ENCODE peak calls at places on chromosomes 12 and 14, in four cellular contexts. Y, H, O and R are unnamed samples.

GRCh38 chr12:2739069-2739468 is 55.7 kb upstream of the FKBP4 start:
- DNase-seq in Y (no peak), H (no peak), O (no peak), R (no peak)

GRCh38 chr12:46524778-46525177 is 152.2 kb upstream of the SLC38A2 start:
- DNase-seq in H (no peak), O (peak; percentile 43), Y (no peak), R (peak; percentile 58)

GRCh38 chr12:123389560-123390351 is 5.8 kb downstream of the KMT5A start:
- DNase-seq in Y (peak; percentile 45), H (no peak), O (peak; percentile 25), R (peak; percentile 67)

GRCh38 chr14:98146416-98146815 is 1125.6 kb downstream of the BCL11B start:
- DNase-seq in Y (no peak), H (no peak), O (no peak), R (no peak)

GRCh38 chr12:120856980-120857379 is 47.2 kb downstream of the SPPL3 start:
- DNase-seq in O (no peak), H (no peak), Y (no peak), R (no peak)

GRCh38 chr14:24659916-24660570 is 26.1 kb upstream of the GZMB start:
- DNase-seq in O (no peak), Y (no peak), H (no peak), R (no peak)

GRCh38 chr14:59918824-59919581 is 941 bp upstream of the LRRC9 start:
- DNase-seq in O (peak; percentile 38), Y (peak; percentile 32), H (no peak), R (no peak)

GRCh38 chr14:28515571-28515970 is 251.0 kb upstream of the FOXG1 start:
- DNase-seq in O (peak; percentile 23), Y (no peak), H (no peak), R (no peak)

GRCh38 chr12:106332536-106332935 is 25.0 kb upstream of the POLR3B start:
- DNase-seq in O (no peak), H (no peak), Y (no peak), R (no peak)

GRCh38 chr12:114777052-114777451 is 93.1 kb upstream of the TBX3 start:
- DNase-seq in Y (no peak), H (no peak), O (no peak), R (no peak)

GRCh38 chr12:49558526-49558925 is 9.4 kb downstream of the MCRS1 start:
- DNase-seq in Y (no peak), H (no peak), O (no peak), R (no peak)

GRCh38 chr12:113196996-113197395 is 11.5 kb downstream of the RITA1 start:
- DNase-seq in Y (peak; percentile 69), O (peak; percentile 82), H (peak; percentile 67), R (peak; percentile 73)

GRCh38 chr14:37598085-37598972 is 2.9 kb downstream of the TTC6 start:
- DNase-seq in Y (no peak), H (no peak), O (no peak), R (peak; percentile 70)

GRCh38 chr14:37598973-37599526 is 3.6 kb downstream of the TTC6 start:
- DNase-seq in H (no peak), Y (no peak), O (no peak), R (no peak)

GRCh38 chr14:37600880-37601741 is 5.7 kb downstream of the TTC6 start:
- DNase-seq in H (no peak), Y (no peak), O (no peak), R (peak; percentile 58)

GRCh38 chr14:37601849-37602248 is 6.4 kb downstream of the TTC6 start:
- DNase-seq in H (no peak), O (no peak), Y (no peak), R (no peak)

GRCh38 chr14:37599527-37600368 is 4.3 kb downstream of the TTC6 start:
- DNase-seq in H (no peak), Y (no peak), O (no peak), R (no peak)
- H3K9me3 ChIP-seq in H (no peaks in the 10 kb centered on the region), Y (no peaks in the 10 kb centered on the region), O (no peaks in the 10 kb centered on the region), R (no peaks in the 10 kb centered on the region)

DNA sequence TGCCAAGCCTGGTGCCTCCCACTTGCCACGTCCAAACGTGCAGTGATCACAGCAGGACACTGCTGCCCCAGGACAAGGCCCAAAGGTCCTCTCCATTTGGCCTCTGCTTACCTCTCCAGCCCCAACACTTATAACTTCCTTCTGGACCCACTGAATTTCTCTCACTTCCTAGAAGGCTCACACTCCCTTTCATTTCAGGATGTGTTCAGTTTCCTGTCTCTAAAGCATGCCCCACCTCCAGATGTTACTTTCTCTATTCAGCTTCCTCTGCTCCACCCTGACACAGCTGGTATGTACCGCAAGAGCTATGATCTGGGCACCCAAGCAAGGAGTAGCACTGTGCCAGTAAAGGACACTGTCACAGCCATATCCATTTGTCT is 33.0 kb downstream of the CDKL1 start:
- DNase-seq in O (peak; percentile 51), H (no peak), Y (no peak), R (no peak)
- TF ChIP-seq POLR2AphosphoS5 in O (peak; percentile 13), H (no peak), Y (no peak), R (no peak)

GRCh38 chr14:65915125-65915524 is 502.6 kb downstream of the FUT8 start:
- DNase-seq in Y (no peak), H (no peak), O (no peak), R (no peak)

GRCh38 chr14:65910108-65910507 is 497.6 kb downstream of the FUT8 start:
- DNase-seq in Y (no peak), H (no peak), O (no peak), R (no peak)

GRCh38 chr14:65916055-65916454 is 503.5 kb downstream of the FUT8 start:
- DNase-seq in Y (no peak), H (no peak), O (no peak), R (no peak)
- H3K9me3 ChIP-seq in Y (no peaks in the 10 kb centered on the region), H (no peaks in the 10 kb centered on the region), O (no peaks in the 10 kb centered on the region), R (no peaks in the 10 kb centered on the region)

DNA sequence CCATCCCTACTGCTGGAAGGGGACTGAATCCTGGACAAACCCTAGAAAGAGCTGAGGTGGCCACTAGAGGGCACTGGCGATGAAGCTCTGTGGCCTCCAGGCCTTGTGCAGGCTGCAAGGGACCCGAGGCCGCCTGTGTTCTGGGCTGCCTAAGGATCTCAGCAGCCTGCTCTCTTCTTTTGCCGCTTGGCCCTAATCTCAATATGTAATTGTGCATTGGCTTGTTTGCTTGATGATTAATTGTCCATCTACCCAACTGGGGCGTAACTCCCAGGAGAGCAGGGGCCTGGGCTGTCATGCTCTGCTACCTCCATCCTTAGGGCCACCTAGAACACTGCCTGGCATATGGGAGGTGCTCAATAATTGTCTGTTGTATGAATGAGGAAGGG is 73.8 kb downstream of the SYNE3 start:
- DNase-seq in Y (peak; percentile 66), H (peak; percentile 51), O (peak; percentile 76), R (peak; percentile 84)
- TF ChIP-seq POLR2AphosphoS5 in Y (no peak), H (no peak), O (no peak), R (no peak)

GRCh38 chr12:6644257-6644596 is 3.0 kb downstream of the ACRBP start:
- DNase-seq in O (no peak), H (no peak), Y (no peak), R (no peak)
- H3K9me3 ChIP-seq in O (no peaks in the 10 kb centered on the region), H (peaks cover 3% of the 10 kb centered on the region), Y (no peaks in the 10 kb centered on the region), R (no peaks in the 10 kb centered on the region)

DNA sequence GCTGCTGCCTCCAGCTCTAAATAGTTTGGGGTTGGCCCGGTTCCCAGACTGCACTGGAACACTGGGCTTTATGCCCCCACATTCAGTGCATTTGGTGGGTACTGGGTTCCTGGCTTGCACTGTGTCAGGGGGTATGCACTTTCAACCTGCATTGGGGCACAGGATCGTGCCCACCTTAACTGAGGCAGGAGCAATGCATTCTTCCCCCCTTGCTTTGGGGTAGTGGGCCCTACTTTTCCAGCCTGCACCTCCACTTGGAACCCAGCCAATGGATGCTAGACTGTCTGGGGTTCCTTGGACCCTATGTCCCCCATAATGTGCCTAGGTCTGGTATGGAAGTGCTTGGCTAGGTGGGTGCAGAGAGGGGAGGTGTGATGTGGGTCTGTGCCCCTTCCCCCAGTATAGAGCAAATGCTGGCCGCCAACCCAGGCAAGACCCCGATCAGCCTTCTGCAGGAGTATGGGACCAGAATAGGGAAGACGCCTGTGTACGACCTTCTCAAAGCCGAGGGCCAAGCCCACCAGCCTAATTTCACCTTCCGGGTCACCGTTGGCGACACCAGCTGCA is 615 bp downstream of the TARBP2 start:
- DNase-seq in Y (no peak), H (no peak), O (no peak), R (no peak)
- TF ChIP-seq POLR2AphosphoS5 in Y (no peak), H (peak; percentile 18), O (no peak), R (no peak)

GRCh38 chr12:28202374-28203130 is 12.3 kb downstream of the CCDC91 start:
- DNase-seq in H (no peak), O (no peak), Y (peak; percentile 39), R (peak; percentile 35)
- H3K9me3 ChIP-seq in H (peaks cover 35% of the 10 kb centered on the region), O (no peaks in the 10 kb centered on the region), Y (no peaks in the 10 kb centered on the region), R (no peaks in the 10 kb centered on the region)